ENCODE peak calls at places on chromosomes 5 and 9, in six cellular contexts. J is endothelial cell, Q is AG04449, Z is fibroblast of mammary gland, T is ovary, F is keratinocyte. A is an unnamed sample.

GRCh38 chr5:55226934-55227737 is at the start of gene MCIDAS:
- DNase-seq in J (peak), Q (no peak), Z (peak), T (peak), F (no peak), A (no peak)

GRCh38 chr9:6230037-6230778 is 14.6 kb downstream of the IL33 start:
- DNase-seq in J (no peak), Q (no peak), Z (peak), T (no peak), F (peak), A (no peak)

GRCh38 chr9:21682981-21683380 is 119.5 kb upstream of the MTAP start:
- DNase-seq in J (no peak), Q (no peak), Z (peak), T (no peak), F (no peak), A (no peak)

GRCh38 chr9:137611623-137612609 is 6.4 kb downstream of the ARRDC1 start:
- DNase-seq in J (no peak), Q (no peak), Z (peak), T (peak), F (peak), A (no peak)

GRCh38 chr5:143521891-143522290 is 118.4 kb upstream of the NR3C1 start:
- DNase-seq in J (no peak), Q (no peak), Z (no peak), T (no peak), F (no peak), A (no peak)

GRCh38 chr5:113232667-113233066 is 202.1 kb downstream of the TSSK1B start:
- DNase-seq in J (no peak), Q (no peak), Z (peak), T (peak), F (no peak), A (no peak)

GRCh38 chr9:14358523-14358922 is 44.6 kb upstream of the NFIB start:
- DNase-seq in J (no peak), Q (no peak), Z (peak), T (no peak), F (no peak), A (no peak)

GRCh38 chr5:136053336-136054121 is 24.7 kb downstream of the TGFBI start:
- DNase-seq in J (no peak), Q (peak), Z (peak), T (no peak), F (peak), A (peak)

GRCh38 chr9:4393806-4394523 is 94.1 kb upstream of the GLIS3 start:
- DNase-seq in J (no peak), Q (no peak), Z (no peak), T (no peak), F (no peak), A (no peak)
- TF ChIP-seq CTCF in J (no peak), Q (no peak), Z (no peak), T (no peak), F (no peak), A (no peak)

GRCh38 chr5:80125962-80126480 is 90.9 kb downstream of the THBS4 start:
- DNase-seq in J (no peak), Q (peak), Z (peak), T (no peak), F (peak), A (peak)
- TF ChIP-seq CTCF in J (no peak), Q (no peak), Z (peak), T (no peak), F (no peak), A (no peak)

DNA sequence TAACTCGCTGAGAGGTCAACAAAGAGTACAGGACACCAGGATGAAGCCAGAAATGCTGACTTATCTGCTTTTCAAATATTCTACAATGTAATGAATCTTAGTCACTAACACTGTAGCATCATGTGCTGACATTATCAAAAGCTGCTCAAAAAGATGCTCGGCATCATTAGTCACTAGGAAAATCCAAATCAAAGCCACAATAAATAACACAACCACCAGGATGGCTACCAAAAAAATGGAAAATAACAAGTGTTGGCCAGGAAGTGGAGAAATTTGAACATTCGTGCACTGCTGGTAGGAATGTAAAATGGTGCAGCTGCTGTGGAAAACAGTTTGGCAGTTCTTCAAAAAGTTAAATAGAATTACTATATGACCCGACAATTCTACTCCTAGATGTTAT is 269.1 kb downstream of the GLIS3 start:
- DNase-seq in J (no peak), Q (no peak), Z (no peak), T (no peak), F (no peak), A (no peak)
- TF ChIP-seq CTCF in J (no peak), Q (no peak), Z (no peak), T (no peak), F (no peak), A (no peak)

GRCh38 chr9:8917978-8918739 is 1118.6 kb upstream of the DMAC1 start:
- DNase-seq in J (no peak), Q (no peak), Z (no peak), T (no peak), F (no peak), A (no peak)
- TF ChIP-seq CTCF in J (no peak), Q (no peak), Z (no peak), T (no peak), F (no peak), A (no peak)

GRCh38 chr5:170149206-170149515 is 43.5 kb downstream of the FOXI1 start:
- DNase-seq in J (no peak), Q (no peak), Z (no peak), T (no peak), F (no peak), A (no peak)
- TF ChIP-seq CTCF in J (no peak), Q (no peak), Z (no peak), T (no peak), F (no peak), A (no peak)

GRCh38 chr5:178143246-178143645 is 10.4 kb downstream of the NHP2 start:
- DNase-seq in J (no peak), Q (no peak), Z (no peak), T (no peak), F (no peak), A (no peak)
- TF ChIP-seq CTCF in J (no peak), Q (no peak), Z (no peak), T (no peak), F (no peak), A (no peak)